ENCODE peak calls at places on chromosomes 3 and 15, in seven cellular contexts. W is psoas muscle, F is progenitor cell of endocrine pancreas, X is heart left ventricle, M is nephron progenitor cell, C is keratinocyte, E is fibroblast of mammary gland. R is an unnamed sample.

GRCh38 chr3:50806806-50807205 is 132.1 kb downstream of the DOCK3 start:
- DNase-seq in W (no peak), F (no peak), X (no peak), M (no peak), C (no peak), E (no peak), R (no peak)

GRCh38 chr3:132872711-132873110 is 150.5 kb upstream of the NPHP3 start:
- DNase-seq in W (no peak), F (no peak), X (no peak), M (no peak), C (no peak), E (peak; percentile 5), R (no peak)

GRCh38 chr3:180594631-180595348 is 7.2 kb upstream of the TTC14 start:
- DNase-seq in W (no peak), F (no peak), X (no peak), M (no peak), C (no peak), E (peak; percentile 71), R (no peak)

GRCh38 chr15:76310470-76311070 is 699 bp downstream of the ETFA start:
- DNase-seq in W (no peak), F (no peak), X (no peak), M (peak; percentile 37), C (no peak), E (peak; percentile 16), R (peak; percentile 23)

GRCh38 chr3:138072816-138073215 is 42.6 kb downstream of the DZIP1L start:
- DNase-seq in W (no peak), F (no peak), X (no peak), M (no peak), C (no peak), E (peak; percentile 12), R (no peak)

GRCh38 chr3:141384575-141384974 is 16.3 kb downstream of the ZBTB38 start:
- DNase-seq in W (no peak), F (no peak), X (no peak), M (no peak), C (no peak), E (no peak), R (no peak)

GRCh38 chr15:90015749-90016148 is 14.6 kb downstream of the ZNF710 start:
- DNase-seq in W (no peak), F (no peak), X (no peak), M (no peak), C (no peak), E (peak; percentile 28), R (no peak)

GRCh38 chr3:67692621-67693020 is 38.2 kb upstream of the SUCLG2 start:
- DNase-seq in W (no peak), F (no peak), X (no peak), M (no peak), C (no peak), E (no peak), R (no peak)

GRCh38 chr15:90054618-90055097 is 47.6 kb downstream of the IDH2 start:
- DNase-seq in W (no peak), F (no peak), X (no peak), M (peak; percentile 35), C (no peak), E (no peak), R (no peak)

GRCh38 chr15:80972276-80972675 is 17.3 kb downstream of the MESD start:
- DNase-seq in W (no peak), F (no peak), X (no peak), M (no peak), C (no peak), E (no peak), R (no peak)

GRCh38 chr3:39383913-39384664 is 919 bp downstream of the SLC25A38 start:
- DNase-seq in W (peak; percentile 97), F (peak; percentile 95), X (peak; percentile 96), M (peak; percentile 98), C (no peak), E (peak; percentile 84), R (peak; percentile 96)

GRCh38 chr3:13281657-13282527 is 138.2 kb downstream of the NUP210 start:
- DNase-seq in W (peak; percentile 45), F (no peak), X (peak; percentile 78), M (peak; percentile 63), C (no peak), E (no peak), R (no peak)

GRCh38 chr3:146969356-146969755 is 364.2 kb upstream of the PLSCR5 start:
- DNase-seq in W (no peak), F (no peak), X (no peak), M (no peak), C (no peak), E (peak; percentile 72), R (no peak)

GRCh38 chr15:75966073-75966472 is 46.2 kb downstream of the NRG4 start:
- DNase-seq in W (no peak), F (no peak), X (no peak), M (no peak), C (no peak), E (peak; percentile 72), R (no peak)

GRCh38 chr3:171415070-171415469 is 45.1 kb downstream of the TNIK start:
- DNase-seq in W (no peak), F (no peak), X (no peak), M (no peak), C (peak; percentile 49), E (peak; percentile 41), R (no peak)

GRCh38 chr15:48367483-48367882 is 36.3 kb downstream of the DUT start:
- DNase-seq in W (no peak), F (no peak), X (no peak), M (no peak), C (no peak), E (peak; percentile 68), R (no peak)

GRCh38 chr15:94164202-94164807 is 67.1 kb upstream of the MCTP2 start:
- DNase-seq in W (peak; percentile 15), F (peak; percentile 59), X (peak; percentile 29), M (peak; percentile 76), C (peak; percentile 17), E (peak; percentile 59), R (peak; percentile 57)

GRCh38 chr3:84601303-84601702 is 357.5 kb upstream of the CADM2 start:
- DNase-seq in W (no peak), F (no peak), X (no peak), M (no peak), C (no peak), E (no peak), R (no peak)

GRCh38 chr3:156816091-156816793 is 9.9 kb upstream of the LEKR1 start:
- DNase-seq in W (peak; percentile 31), F (peak; percentile 42), X (peak; percentile 17), M (peak; percentile 64), C (no peak), E (peak; percentile 58), R (peak; percentile 29)

DNA sequence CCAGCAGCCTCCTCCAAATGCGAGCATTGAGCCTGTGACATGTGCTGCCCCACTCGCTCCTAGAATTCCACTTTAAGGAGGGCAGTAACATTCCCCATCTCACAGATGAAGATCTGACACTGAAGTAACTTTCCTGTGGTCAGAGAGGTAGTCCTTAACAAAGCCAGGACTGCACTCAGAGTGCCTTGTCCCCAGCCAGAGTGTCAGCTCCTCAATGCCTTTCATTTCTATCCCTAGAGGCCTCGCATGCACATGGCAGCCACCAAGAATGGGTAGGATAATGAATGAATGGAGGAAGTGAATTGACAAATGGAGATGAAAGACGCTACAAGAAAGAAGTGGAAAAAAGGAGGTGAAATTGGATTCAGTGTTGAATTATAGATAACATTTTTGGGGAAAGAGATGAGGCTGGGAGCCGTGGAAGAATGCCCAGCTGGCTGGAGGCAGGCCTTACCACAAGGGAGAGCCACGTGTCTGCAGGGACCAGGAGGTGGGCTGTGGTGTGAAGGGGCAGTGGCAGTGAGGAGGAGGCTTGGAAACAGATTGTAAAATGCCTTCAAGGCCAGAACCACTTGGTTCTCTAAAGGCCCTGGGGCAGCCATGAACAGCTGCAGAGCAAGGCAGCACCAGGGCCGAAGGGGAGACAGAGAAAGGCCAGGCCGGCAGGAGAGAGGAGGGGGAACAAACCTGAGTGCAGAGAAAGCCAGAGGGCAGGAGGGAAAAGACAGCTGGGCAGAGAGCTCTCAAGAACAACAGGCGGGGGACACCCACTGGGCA is 10.4 kb downstream of the CFAP92 start:
- DNase-seq in W (no peak), F (no peak), X (no peak), M (no peak), C (no peak), E (no peak), R (no peak)
- TF ChIP-seq CTCF in W (no peak), F (no peak), X (no peak), M (no peak), C (no peak), E (no peak), R (no peak)

DNA sequence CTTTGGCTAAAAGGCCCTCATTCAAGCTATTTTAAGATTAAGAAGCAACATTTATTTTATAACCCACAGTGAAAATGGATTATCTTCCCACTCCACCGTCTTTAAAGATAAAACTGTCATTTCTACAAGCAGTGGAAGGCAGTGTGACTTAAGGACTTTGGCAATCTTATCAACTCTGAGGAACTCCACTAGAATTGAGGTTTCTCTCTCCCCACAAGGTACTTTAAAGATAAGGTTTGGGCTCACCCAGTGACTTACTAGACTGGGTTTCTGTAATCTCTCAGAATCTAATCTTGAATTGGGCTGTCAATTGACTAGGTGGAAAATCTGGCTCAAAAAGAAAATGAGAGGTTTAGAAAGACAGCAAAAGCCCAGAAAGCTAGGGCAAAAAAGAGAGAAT is 21.7 kb downstream of the ZNF385D start:
- DNase-seq in W (no peak), F (no peak), X (no peak), M (no peak), C (no peak), E (no peak), R (no peak)
- TF ChIP-seq CTCF in W (no peak), F (no peak), X (no peak), M (no peak), C (no peak), E (no peak), R (no peak)

GRCh38 chr3:112561693-112562529 is at the start of the genes ATG3 and SLC35A5:
- DNase-seq in W (peak; percentile 99), F (peak; percentile 95), X (peak; percentile 98), M (peak; percentile 97), C (peak; percentile 94), E (peak; percentile 97), R (peak; percentile 99)
- TF ChIP-seq CTCF in W (no peak), F (peak; percentile 9), X (no peak), M (no peak), C (no peak), E (no peak), R (no peak)

GRCh38 chr15:34620122-34620521 is 36.7 kb upstream of the GOLGA8B start:
- DNase-seq in W (no peak), F (no peak), X (no peak), M (no peak), C (no peak), E (no peak), R (no peak)

GRCh38 chr15:34619151-34619550 is 35.7 kb upstream of the GOLGA8B start:
- DNase-seq in W (no peak), F (no peak), X (no peak), M (no peak), C (no peak), E (no peak), R (no peak)

GRCh38 chr15:34618073-34618472 is 34.6 kb upstream of the GOLGA8B start:
- DNase-seq in W (no peak), F (no peak), X (no peak), M (no peak), C (no peak), E (no peak), R (no peak)

GRCh38 chr15:34613997-34614396 is 30.5 kb upstream of the GOLGA8B start:
- DNase-seq in W (no peak), F (no peak), X (no peak), M (no peak), C (no peak), E (no peak), R (no peak)

DNA sequence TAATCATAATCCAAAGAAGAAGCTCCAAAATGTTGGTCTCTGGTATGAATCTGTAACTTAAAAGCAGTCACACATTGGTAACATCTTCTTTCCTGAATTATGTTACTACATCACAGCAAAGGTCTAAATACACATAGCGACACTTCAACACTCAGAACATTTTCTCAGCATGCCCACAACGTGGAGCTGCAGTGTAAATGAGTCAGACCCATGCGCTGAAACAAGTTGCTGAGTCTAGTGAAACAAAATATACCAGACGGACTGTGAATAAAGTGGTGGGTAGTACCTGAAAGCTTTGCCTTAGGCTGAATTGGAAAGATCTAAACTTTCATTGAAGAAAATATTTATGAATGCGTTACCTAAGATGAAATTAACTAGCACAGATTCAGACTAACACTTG is 33.2 kb upstream of the GOLGA8B start:
- DNase-seq in W (no peak), F (no peak), X (peak; percentile 9), M (no peak), C (peak; percentile 1), E (peak; percentile 49), R (no peak)
- TF ChIP-seq CTCF in W (no peak), F (no peak), X (peak; percentile 15), M (no peak), C (peak; percentile 36), E (peak; percentile 13), R (no peak)